ENCODE peak calls at places on chromosomes 6 and 20, in seven cellular contexts. Y is left lung, L is RWPE1, X is AG09319, G is A549, U is endothelial cell, Q is cardiac muscle cell. K is an unnamed sample.

GRCh38 chr6:54014440-54014839 is 96.8 kb upstream of the MLIP start:
- DNase-seq in Y (no peak), L (no peak), X (no peak), G (no peak), U (no peak), Q (no peak), K (no peak)

GRCh38 chr6:117270121-117270959 is 5.0 kb downstream of the VGLL2 start:
- DNase-seq in Y (no peak), L (no peak), X (no peak), G (no peak), U (peak), Q (peak), K (no peak)

GRCh38 chr6:155310596-155310995 is 3.7 kb downstream of the TFB1M start:
- DNase-seq in Y (no peak), L (peak), X (no peak), G (no peak), U (no peak), Q (no peak), K (no peak)

GRCh38 chr6:143241110-143241509 is 180.4 kb downstream of the AIG1 start:
- DNase-seq in Y (no peak), L (no peak), X (no peak), G (no peak), U (no peak), Q (no peak), K (no peak)

GRCh38 chr6:27332692-27333641 is 20.9 kb upstream of the POM121L2 start:
- DNase-seq in Y (no peak), L (peak), X (peak), G (peak), U (peak), Q (peak), K (no peak)

GRCh38 chr6:10409160-10409765 is 5.6 kb downstream of the TFAP2A start:
- DNase-seq in Y (no peak), L (no peak), X (no peak), G (no peak), U (no peak), Q (no peak), K (no peak)

GRCh38 chr6:35140991-35141720 is at the start of gene TCP11:
- DNase-seq in Y (peak), L (no peak), X (no peak), G (no peak), U (no peak), Q (no peak), K (no peak)

GRCh38 chr20:37543828-37544227 is 16.2 kb upstream of the BLCAP start:
- DNase-seq in Y (no peak), L (peak), X (no peak), G (peak), U (no peak), Q (no peak), K (no peak)

GRCh38 chr6:21824431-21825180 is 231.1 kb downstream of the SOX4 start:
- DNase-seq in Y (no peak), L (no peak), X (no peak), G (no peak), U (no peak), Q (no peak), K (no peak)

GRCh38 chr20:9256359-9256758 is 187.5 kb downstream of the PLCB4 start:
- DNase-seq in Y (no peak), L (no peak), X (no peak), G (no peak), U (no peak), Q (no peak), K (no peak)

GRCh38 chr6:26249959-26250805 is 114.8 kb upstream of the BTN3A2 start:
- DNase-seq in Y (peak), L (no peak), X (no peak), G (no peak), U (peak), Q (peak), K (peak)

GRCh38 chr6:38977101-38977500 is 71.5 kb upstream of the GLP1R start:
- DNase-seq in Y (no peak), L (no peak), X (no peak), G (no peak), U (no peak), Q (no peak), K (no peak)

GRCh38 chr6:17200395-17200794 is 80.8 kb upstream of the RBM24 start:
- DNase-seq in Y (no peak), L (no peak), X (no peak), G (no peak), U (peak), Q (no peak), K (no peak)
- TF ChIP-seq CTCF in Y (no peak), L (no peak), X (no peak), G (no peak), U (peak), Q (peak), K (no peak)

GRCh38 chr6:139108378-139108777 is 26.5 kb upstream of the HECA start:
- DNase-seq in Y (no peak), L (no peak), X (no peak), G (no peak), U (no peak), Q (no peak), K (no peak)

GRCh38 chr6:139112561-139112960 is 22.3 kb upstream of the HECA start:
- DNase-seq in Y (no peak), L (peak), X (no peak), G (no peak), U (no peak), Q (no peak), K (no peak)

GRCh38 chr6:139107051-139107450 is 27.8 kb upstream of the HECA start:
- DNase-seq in Y (no peak), L (no peak), X (no peak), G (no peak), U (no peak), Q (no peak), K (no peak)

GRCh38 chr6:139112146-139112545 is 22.7 kb upstream of the HECA start:
- DNase-seq in Y (no peak), L (peak), X (no peak), G (no peak), U (no peak), Q (no peak), K (no peak)

GRCh38 chr6:139109558-139109957 is 25.3 kb upstream of the HECA start:
- DNase-seq in Y (no peak), L (no peak), X (no peak), G (no peak), U (peak), Q (peak), K (peak)
- TF ChIP-seq CTCF in Y (no peak), L (no peak), X (peak), G (no peak), U (no peak), Q (peak), K (peak)

DNA sequence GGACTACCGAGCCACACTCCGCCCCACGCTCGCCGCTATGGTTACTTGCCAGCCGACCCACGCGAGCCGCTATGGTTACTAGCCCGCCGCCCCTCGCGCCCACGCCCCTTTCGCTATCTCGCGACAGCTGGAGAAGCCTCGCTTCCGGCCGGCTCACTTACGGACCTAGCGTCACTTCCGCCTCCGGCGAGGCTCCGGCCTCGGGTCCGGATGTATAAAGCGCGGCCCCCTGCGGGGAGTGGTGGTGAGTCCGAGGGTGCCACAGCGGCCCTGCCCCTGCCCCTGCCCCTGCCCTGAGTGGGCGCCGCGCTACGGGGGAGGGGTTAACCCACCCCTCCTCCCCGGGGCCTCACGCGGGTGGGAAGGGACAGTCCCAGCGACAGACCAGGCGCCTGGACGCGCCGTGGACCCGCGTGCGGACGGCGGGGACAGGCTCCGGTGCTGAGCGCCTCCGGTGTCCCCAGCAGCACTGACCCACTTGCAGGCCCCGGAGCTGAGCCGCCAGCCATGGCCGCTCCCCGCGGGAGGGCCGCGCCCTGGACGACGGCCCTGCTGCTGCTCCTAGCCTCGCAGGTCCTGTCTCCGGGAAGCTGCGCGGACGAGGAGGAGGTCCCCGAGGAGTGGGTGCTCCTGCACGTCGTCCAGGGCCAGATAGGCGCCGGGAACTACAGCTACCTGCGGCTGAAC is at the start of the genes C6orf120 and WDR27:
- DNase-seq in Y (peak), L (peak), X (peak), G (peak), U (peak), Q (peak), K (peak)
- TF ChIP-seq CTCF in Y (peak), L (no peak), X (no peak), G (no peak), U (no peak), Q (no peak), K (no peak)

GRCh38 chr20:53493201-53493908 is 100.3 kb downstream of the ZNF217 start:
- DNase-seq in Y (no peak), L (no peak), X (no peak), G (no peak), U (no peak), Q (no peak), K (no peak)
- TF ChIP-seq CTCF in Y (no peak), L (no peak), X (peak), G (no peak), U (no peak), Q (no peak), K (no peak)

DNA sequence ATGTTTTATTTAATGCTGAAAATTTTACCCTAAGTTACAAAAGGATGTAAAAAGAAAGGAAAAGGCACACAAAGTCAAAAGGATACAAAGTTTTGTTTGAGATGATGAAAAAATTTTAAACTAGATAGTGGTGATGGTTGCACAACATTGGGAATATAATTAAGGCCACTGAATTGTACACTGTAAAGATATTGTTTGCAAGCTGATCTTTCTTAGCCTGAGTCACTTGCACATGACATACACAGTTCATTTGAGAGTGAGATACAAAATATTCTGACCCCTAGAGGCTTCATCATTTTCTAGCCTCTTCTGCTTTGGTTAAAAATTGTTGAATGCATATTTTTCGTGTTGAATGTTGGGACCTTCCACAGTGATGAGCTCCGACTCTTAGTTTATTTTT is 462.6 kb downstream of the HDGFL1 start:
- DNase-seq in Y (no peak), L (no peak), X (peak), G (no peak), U (no peak), Q (no peak), K (no peak)
- TF ChIP-seq CTCF in Y (no peak), L (no peak), X (peak), G (no peak), U (no peak), Q (no peak), K (no peak)

GRCh38 chr6:156752666-156753301 is 24.4 kb upstream of the ARID1B start:
- DNase-seq in Y (no peak), L (no peak), X (no peak), G (no peak), U (no peak), Q (no peak), K (no peak)
- TF ChIP-seq CTCF in Y (peak), L (no peak), X (peak), G (no peak), U (no peak), Q (peak), K (peak)

GRCh38 chr20:25223179-25223661 is 24.7 kb upstream of the PYGB start:
- DNase-seq in Y (no peak), L (peak), X (peak), G (peak), U (no peak), Q (no peak), K (no peak)
- TF ChIP-seq CTCF in Y (no peak), L (no peak), X (peak), G (peak), U (no peak), Q (peak), K (no peak)